ENCODE peak calls at places on chromosomes 16 and 17, in seven cellular contexts. H is H1, Z is neuronal stem cell, F is mesendoderm, R is IMR-90, I is H9, K is trophoblast cell. O is an unnamed sample.

GRCh38 chr16:89039756-89040155 is 53.9 kb upstream of the ACSF3 start:
- DNase-seq in R (no peak), I (no peak), Z (no peak), K (no peak), H (no peak), F (no peak), O (no peak)

GRCh38 chr17:63405741-63406261 is 40.3 kb downstream of the CYB561 start:
- DNase-seq in F (peak), I (no peak), R (peak), K (peak), H (no peak), Z (no peak), O (peak)

GRCh38 chr16:89193576-89194293 is 6.6 kb downstream of the SLC22A31 start:
- DNase-seq in Z (no peak), K (no peak), R (no peak), F (no peak), H (no peak), I (no peak), O (no peak)

GRCh38 chr16:9389543-9390207 is 298.2 kb downstream of the HAPSTR1 start:
- DNase-seq in R (no peak), H (no peak), K (no peak), I (no peak), F (no peak), Z (no peak), O (no peak)

GRCh38 chr17:33292981-33293867 is at the start of gene ASIC2:
- DNase-seq in Z (peak), H (peak), F (peak), I (peak), R (peak), K (peak), O (peak)

GRCh38 chr17:67279115-67279514 is 34.1 kb upstream of the HELZ start:
- DNase-seq in F (no peak), I (no peak), K (no peak), Z (no peak), H (no peak), R (no peak), O (no peak)

GRCh38 chr16:29148867-29149272 is 164.0 kb downstream of the LAT start:
- DNase-seq in I (no peak), R (no peak), H (no peak), F (no peak), K (no peak), Z (no peak), O (no peak)

GRCh38 chr16:11016524-11016988 is 72.2 kb downstream of the CLEC16A start:
- DNase-seq in Z (no peak), F (no peak), R (peak), H (no peak), K (no peak), I (no peak), O (peak)

GRCh38 chr16:17469011-17469741 is 1.6 kb downstream of the XYLT1 start:
- DNase-seq in K (peak), I (no peak), H (no peak), F (peak), R (peak), Z (no peak), O (no peak)

GRCh38 chr16:85418978-85419491 is 194.1 kb upstream of the GSE1 start:
- DNase-seq in H (no peak), K (no peak), F (no peak), I (no peak), Z (no peak), R (no peak), O (no peak)

GRCh38 chr17:74749262-74750038 is 1.0 kb downstream of the NHERF1 start:
- DNase-seq in F (peak), K (no peak), I (no peak), R (no peak), H (no peak), Z (no peak), O (peak)

GRCh38 chr17:4249452-4250029 is 14.2 kb downstream of the ANKFY1 start:
- DNase-seq in I (no peak), R (peak), Z (peak), H (no peak), K (peak), F (peak), O (peak)

GRCh38 chr16:22402191-22402590 is 27.8 kb upstream of the CDR2 start:
- DNase-seq in F (no peak), K (no peak), Z (no peak), I (no peak), R (peak), H (no peak), O (no peak)

GRCh38 chr17:76232342-76232741 is 8.0 kb downstream of the RNF157 start:
- DNase-seq in F (no peak), H (no peak), K (no peak), Z (no peak), I (no peak), R (peak), O (peak)

GRCh38 chr17:2814499-2815341 is 18.5 kb downstream of the RAP1GAP2 start:
- DNase-seq in H (no peak), I (peak), Z (no peak), F (no peak), K (no peak), R (no peak), O (no peak)

GRCh38 chr17:17785407-17785806 is 51.4 kb downstream of the SREBF1 start:
- DNase-seq in R (no peak), I (no peak), K (no peak), F (no peak), H (no peak), Z (no peak), O (no peak)

GRCh38 chr16:3467920-3468319 is 24.4 kb downstream of the NAA60 start:
- DNase-seq in I (no peak), F (peak), R (peak), H (no peak), Z (no peak), K (no peak), O (peak)

GRCh38 chr16:89117975-89118289 is 24.3 kb downstream of the ACSF3 start:
- DNase-seq in I (no peak), R (no peak), Z (no peak), K (peak), F (no peak), H (no peak), O (no peak)

GRCh38 chr17:47895254-47895855 is 681 bp upstream of the SP2 start:
- DNase-seq in Z (no peak), K (peak), H (no peak), F (no peak), I (no peak), R (peak), O (no peak)

GRCh38 chr17:47888293-47888692 is 7.7 kb upstream of the SP2 start:
- DNase-seq in K (peak), H (no peak), F (no peak), R (no peak), Z (no peak), I (no peak), O (no peak)

GRCh38 chr17:47889734-47890529 is 6.1 kb upstream of the SP2 start:
- DNase-seq in F (peak), R (peak), K (peak), I (peak), Z (peak), H (peak), O (peak)

GRCh38 chr17:47894498-47895253 is 1.4 kb upstream of the SP2 start:
- DNase-seq in K (peak), F (peak), R (no peak), I (no peak), Z (no peak), H (no peak), O (no peak)

GRCh38 chr17:47891545-47892088 is 4.4 kb upstream of the SP2 start:
- DNase-seq in I (no peak), K (no peak), R (no peak), H (no peak), Z (no peak), F (no peak), O (no peak)
- H3K4me2 ChIP-seq in I (no peak), K (no peak), R (no peak), H (no peak), Z (no peak), F (no peak), O (no peak)

DNA sequence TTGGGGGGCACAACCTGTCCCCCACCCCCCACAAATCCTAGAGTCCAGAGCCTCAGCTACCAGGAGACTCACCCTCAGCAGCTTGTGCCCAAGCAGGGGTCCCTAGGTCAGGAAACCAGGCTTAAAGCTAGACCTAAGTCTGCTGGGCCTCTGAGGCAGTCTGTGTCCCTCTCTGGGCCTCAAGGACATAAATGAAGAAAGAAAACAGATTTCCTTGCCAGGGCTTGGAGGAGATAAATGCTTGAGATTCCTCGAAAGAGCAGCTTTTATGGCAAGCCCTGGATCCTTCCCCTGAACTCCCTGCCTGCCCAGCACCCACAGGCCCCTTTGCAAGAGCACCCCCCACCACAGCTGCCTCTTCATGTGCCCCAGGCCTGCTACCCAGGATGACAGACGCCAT is 3.3 kb downstream of the SRCIN1 start:
- DNase-seq in Z (no peak), R (no peak), H (no peak), I (no peak), F (no peak), K (no peak), O (no peak)
- H2BK5ac ChIP-seq in Z (peak), R (no peak), H (no peak), I (no peak), F (no peak), K (no peak), O (no peak)

GRCh38 chr17:78888911-78889496 is 14.0 kb downstream of the CEP295NL start:
- DNase-seq in I (no peak), Z (no peak), F (no peak), R (no peak), H (no peak), K (no peak), O (no peak)

GRCh38 chr17:78889525-78889924 is 13.5 kb downstream of the CEP295NL start:
- DNase-seq in Z (no peak), I (no peak), H (no peak), R (no peak), F (no peak), K (no peak), O (no peak)

GRCh38 chr17:78885956-78886355 is 17.0 kb downstream of the CEP295NL start:
- DNase-seq in K (peak), F (no peak), I (no peak), Z (no peak), R (no peak), H (no peak), O (no peak)

GRCh38 chr17:78884876-78885667 is 17.9 kb downstream of the CEP295NL start:
- DNase-seq in H (no peak), I (no peak), R (no peak), K (no peak), Z (no peak), F (no peak), O (no peak)

GRCh38 chr17:78886954-78887353 is 16.0 kb downstream of the CEP295NL start:
- DNase-seq in H (no peak), R (no peak), F (no peak), Z (no peak), I (no peak), K (no peak), O (no peak)
- H3K4me2 ChIP-seq in H (no peak), R (no peak), F (no peak), Z (no peak), I (no peak), K (no peak), O (no peak)

GRCh38 chr17:55435408-55435807 is 13.8 kb upstream of the MMD start:
- DNase-seq in K (no peak), F (no peak), R (no peak), I (no peak), H (no peak), Z (no peak), O (no peak)
- H2BK5ac ChIP-seq in K (no peak), F (no peak), R (no peak), I (no peak), H (no peak), Z (no peak), O (no peak)

GRCh38 chr17:78137392-78138203 is 7.0 kb downstream of the TMC8 start:
- DNase-seq in F (peak), R (no peak), H (no peak), I (peak), Z (no peak), K (no peak), O (no peak)
- H3K4me2 ChIP-seq in F (no peak), R (no peak), H (no peak), I (no peak), Z (no peak), K (no peak), O (no peak)